ENCODE peak calls at places on chromosomes 2 and 18, in five cellular contexts. One of them, this sample, is unnamed.
A peak's percentile ranks its signal among the peaks of the same experiment; 100 is the strongest.

GRCh38 chr2:100962366-100963025 is 39.6 kb upstream of the RPL31 start:
- DNase-seq in CD8-positive, alpha-beta memory T cell: no peak
- DNase-seq in HCT116: no peak
- DNase-seq in transverse colon: no peak
- DNase-seq in heart right ventricle: no peak
- DNase-seq in this sample: no peak

GRCh38 chr2:239751719-239752355 is 273.3 kb downstream of the NDUFA10 start:
- DNase-seq in CD8-positive, alpha-beta memory T cell: no peak
- DNase-seq in HCT116: no peak
- DNase-seq in transverse colon: no peak
- DNase-seq in heart right ventricle: peak; percentile 35
- DNase-seq in this sample: peak; percentile 86

GRCh38 chr2:176729706-176730569 is 460.7 kb downstream of the MTX2 start:
- DNase-seq in CD8-positive, alpha-beta memory T cell: no peak
- DNase-seq in HCT116: no peak
- DNase-seq in transverse colon: no peak
- DNase-seq in heart right ventricle: peak; percentile 17
- DNase-seq in this sample: peak; percentile 76

GRCh38 chr18:61136852-61137251 is 196.4 kb upstream of the CDH20 start:
- DNase-seq in CD8-positive, alpha-beta memory T cell: no peak
- DNase-seq in HCT116: no peak
- DNase-seq in transverse colon: no peak
- DNase-seq in heart right ventricle: no peak
- DNase-seq in this sample: no peak

GRCh38 chr2:47636176-47636575 is 146.8 kb upstream of the MSH6 start:
- DNase-seq in CD8-positive, alpha-beta memory T cell: no peak
- DNase-seq in HCT116: no peak
- DNase-seq in transverse colon: no peak
- DNase-seq in heart right ventricle: no peak
- DNase-seq in this sample: no peak

GRCh38 chr2:157291018-157291417 is 33.5 kb downstream of the GALNT5 start:
- DNase-seq in CD8-positive, alpha-beta memory T cell: no peak
- DNase-seq in HCT116: no peak
- DNase-seq in transverse colon: no peak
- DNase-seq in heart right ventricle: no peak
- DNase-seq in this sample: no peak

GRCh38 chr2:172765664-172766063 is 30.0 kb downstream of the RAPGEF4 start:
- DNase-seq in CD8-positive, alpha-beta memory T cell: no peak
- DNase-seq in HCT116: no peak
- DNase-seq in transverse colon: no peak
- DNase-seq in heart right ventricle: no peak
- DNase-seq in this sample: no peak

GRCh38 chr2:201257381-201257940 is 2.9 kb upstream of the CASP8 start:
- DNase-seq in CD8-positive, alpha-beta memory T cell: peak; percentile 45
- DNase-seq in HCT116: no peak
- DNase-seq in transverse colon: peak; percentile 62
- DNase-seq in heart right ventricle: peak; percentile 25
- DNase-seq in this sample: peak; percentile 66

GRCh38 chr2:129277611-129278010 is 701.9 kb upstream of the RAB6C start:
- DNase-seq in CD8-positive, alpha-beta memory T cell: no peak
- DNase-seq in HCT116: no peak
- DNase-seq in transverse colon: no peak
- DNase-seq in heart right ventricle: no peak
- DNase-seq in this sample: no peak

GRCh38 chr2:142827170-142827569 is 50.3 kb upstream of the KYNU start:
- DNase-seq in CD8-positive, alpha-beta memory T cell: no peak
- DNase-seq in HCT116: no peak
- DNase-seq in transverse colon: no peak
- DNase-seq in heart right ventricle: no peak
- DNase-seq in this sample: no peak

GRCh38 chr2:10220045-10220444 is 82.7 kb upstream of the HPCAL1 start:
- DNase-seq in CD8-positive, alpha-beta memory T cell: no peak
- DNase-seq in HCT116: no peak
- DNase-seq in transverse colon: no peak
- DNase-seq in heart right ventricle: no peak
- DNase-seq in this sample: peak; percentile 19

GRCh38 chr2:224941958-224942357 is 100.3 kb downstream of the DOCK10 start:
- DNase-seq in CD8-positive, alpha-beta memory T cell: no peak
- DNase-seq in HCT116: no peak
- DNase-seq in transverse colon: no peak
- DNase-seq in heart right ventricle: no peak
- DNase-seq in this sample: no peak

GRCh38 chr18:10558243-10558966 is 32.6 kb downstream of the NAPG start:
- DNase-seq in CD8-positive, alpha-beta memory T cell: no peak
- DNase-seq in HCT116: no peak
- DNase-seq in transverse colon: no peak
- DNase-seq in heart right ventricle: no peak
- DNase-seq in this sample: no peak

GRCh38 chr2:36697424-36698066 is 1.0 kb downstream of the VIT start:
- DNase-seq in CD8-positive, alpha-beta memory T cell: no peak
- DNase-seq in HCT116: no peak
- DNase-seq in transverse colon: no peak
- DNase-seq in heart right ventricle: no peak
- DNase-seq in this sample: no peak
- H3K4me3 ChIP-seq in CD8-positive, alpha-beta memory T cell: no peak overlapping the region
- H3K4me3 ChIP-seq in HCT116: no peak overlapping the region
- H3K4me3 ChIP-seq in transverse colon: no peak overlapping the region
- H3K4me3 ChIP-seq in heart right ventricle: peak overlapping the region; percentile 23
- H3K4me3 ChIP-seq in this sample: no peak overlapping the region

GRCh38 chr2:85850451-85850850 is 38.3 kb downstream of the ST3GAL5 start:
- DNase-seq in CD8-positive, alpha-beta memory T cell: no peak
- DNase-seq in HCT116: no peak
- DNase-seq in transverse colon: no peak
- DNase-seq in heart right ventricle: no peak
- DNase-seq in this sample: no peak
- H3K4me1 ChIP-seq in CD8-positive, alpha-beta memory T cell: peaks cover 58% of the 10 kb centered on the region
- H3K4me1 ChIP-seq in HCT116: no peaks in the 10 kb centered on the region
- H3K4me1 ChIP-seq in transverse colon: peaks cover 23% of the 10 kb centered on the region
- H3K4me1 ChIP-seq in heart right ventricle: peaks cover 5% of the 10 kb centered on the region
- H3K4me1 ChIP-seq in this sample: no peaks in the 10 kb centered on the region

DNA sequence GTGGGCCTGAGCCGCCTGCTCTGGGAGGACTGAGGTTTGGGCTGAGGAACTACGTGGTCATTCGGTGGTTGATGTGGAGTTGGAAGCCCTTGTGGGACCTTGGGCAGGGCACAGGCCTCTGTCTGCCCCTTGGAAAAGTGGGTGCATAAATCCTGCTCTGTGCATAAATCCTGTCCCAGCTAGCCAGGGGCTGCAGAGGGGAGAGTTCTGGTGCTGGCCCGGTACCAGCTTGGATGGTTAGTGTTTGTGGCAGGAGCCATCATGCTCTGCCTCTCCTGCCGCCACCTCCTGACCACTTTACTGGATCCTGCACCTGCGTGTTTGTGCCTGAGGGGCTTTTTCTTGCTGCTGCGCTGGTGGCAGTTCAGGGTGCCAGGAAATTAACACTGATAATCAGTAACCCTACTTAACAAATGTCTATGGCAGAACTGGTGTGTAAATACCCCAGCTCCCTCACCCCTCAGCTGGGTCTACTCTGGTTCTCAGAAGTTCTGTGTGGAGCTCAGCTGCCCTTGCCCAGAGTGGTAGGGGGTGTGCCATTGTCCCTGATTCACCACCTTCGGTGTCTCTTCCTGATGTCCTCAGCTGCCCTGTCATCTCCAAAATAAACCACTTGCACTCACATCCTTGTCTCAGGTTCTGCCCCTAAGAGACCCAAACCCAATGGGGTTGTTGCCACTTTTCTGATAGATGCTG is 156.8 kb downstream of the GLI2 start:
- DNase-seq in CD8-positive, alpha-beta memory T cell: no peak
- DNase-seq in HCT116: no peak
- DNase-seq in transverse colon: no peak
- DNase-seq in heart right ventricle: no peak
- DNase-seq in this sample: peak; percentile 47
- H3K4me3 ChIP-seq in CD8-positive, alpha-beta memory T cell: no peak overlapping the region
- H3K4me3 ChIP-seq in HCT116: no peak overlapping the region
- H3K4me3 ChIP-seq in transverse colon: no peak overlapping the region
- H3K4me3 ChIP-seq in heart right ventricle: no peak overlapping the region
- H3K4me3 ChIP-seq in this sample: no peak overlapping the region

GRCh38 chr2:159226608-159227007 is 59.9 kb downstream of the WDSUB1 start:
- DNase-seq in CD8-positive, alpha-beta memory T cell: no peak
- DNase-seq in HCT116: no peak
- DNase-seq in transverse colon: no peak
- DNase-seq in heart right ventricle: no peak
- DNase-seq in this sample: no peak

GRCh38 chr2:159228006-159228655 is 58.4 kb downstream of the WDSUB1 start:
- DNase-seq in CD8-positive, alpha-beta memory T cell: no peak
- DNase-seq in HCT116: no peak
- DNase-seq in transverse colon: no peak
- DNase-seq in heart right ventricle: no peak
- DNase-seq in this sample: no peak

GRCh38 chr2:159229476-159230144 is 56.9 kb downstream of the WDSUB1 start:
- DNase-seq in CD8-positive, alpha-beta memory T cell: no peak
- DNase-seq in HCT116: no peak
- DNase-seq in transverse colon: no peak
- DNase-seq in heart right ventricle: no peak
- DNase-seq in this sample: no peak

GRCh38 chr2:159226059-159226461 is 60.4 kb downstream of the WDSUB1 start:
- DNase-seq in CD8-positive, alpha-beta memory T cell: peak; percentile 9
- DNase-seq in HCT116: peak; percentile 29
- DNase-seq in transverse colon: no peak
- DNase-seq in heart right ventricle: no peak
- DNase-seq in this sample: no peak

GRCh38 chr2:159227467-159227866 is 59.0 kb downstream of the WDSUB1 start:
- DNase-seq in CD8-positive, alpha-beta memory T cell: no peak
- DNase-seq in HCT116: no peak
- DNase-seq in transverse colon: no peak
- DNase-seq in heart right ventricle: no peak
- DNase-seq in this sample: no peak
- H3K4me1 ChIP-seq in CD8-positive, alpha-beta memory T cell: peaks cover 31% of the 10 kb centered on the region
- H3K4me1 ChIP-seq in HCT116: peaks cover 13% of the 10 kb centered on the region
- H3K4me1 ChIP-seq in transverse colon: no peaks in the 10 kb centered on the region
- H3K4me1 ChIP-seq in heart right ventricle: peaks cover 45% of the 10 kb centered on the region
- H3K4me1 ChIP-seq in this sample: no peaks in the 10 kb centered on the region

DNA sequence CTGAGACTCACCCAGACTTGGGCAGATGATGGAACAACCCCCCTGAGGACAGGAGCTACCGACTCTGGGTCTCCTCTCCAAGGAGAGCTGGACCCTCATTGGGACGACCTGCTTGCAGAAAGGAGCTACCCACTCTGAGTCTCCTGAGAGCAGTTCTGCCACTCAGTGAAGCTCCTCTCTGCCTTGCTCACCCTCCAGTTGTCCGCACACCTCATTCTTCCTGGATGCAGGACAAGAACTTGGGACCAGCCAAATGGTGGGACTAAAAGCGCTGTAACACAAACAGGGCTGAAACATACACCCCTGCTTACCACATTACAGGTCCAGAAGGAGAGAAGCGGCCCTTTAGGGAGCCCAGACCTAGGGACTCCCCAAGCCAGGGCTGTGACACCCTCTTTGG is 124.9 kb upstream of the CCDC150 start:
- DNase-seq in CD8-positive, alpha-beta memory T cell: no peak
- DNase-seq in HCT116: no peak
- DNase-seq in transverse colon: no peak
- DNase-seq in heart right ventricle: no peak
- DNase-seq in this sample: no peak
- H3K4me3 ChIP-seq in CD8-positive, alpha-beta memory T cell: no peak overlapping the region
- H3K4me3 ChIP-seq in HCT116: no peak overlapping the region
- H3K4me3 ChIP-seq in transverse colon: no peak overlapping the region
- H3K4me3 ChIP-seq in heart right ventricle: no peak overlapping the region
- H3K4me3 ChIP-seq in this sample: no peak overlapping the region

GRCh38 chr2:73069855-73070650 is 1.5 kb downstream of the SFXN5 start:
- DNase-seq in CD8-positive, alpha-beta memory T cell: no peak
- DNase-seq in HCT116: no peak
- DNase-seq in transverse colon: no peak
- DNase-seq in heart right ventricle: no peak
- DNase-seq in this sample: no peak

GRCh38 chr2:73070651-73071451 is 661 bp downstream of the SFXN5 start:
- DNase-seq in CD8-positive, alpha-beta memory T cell: peak; percentile 94
- DNase-seq in HCT116: peak; percentile 88
- DNase-seq in transverse colon: peak; percentile 99
- DNase-seq in heart right ventricle: peak; percentile 99
- DNase-seq in this sample: peak; percentile 98

GRCh38 chr2:73069041-73069854 is 2.3 kb downstream of the SFXN5 start:
- DNase-seq in CD8-positive, alpha-beta memory T cell: no peak
- DNase-seq in HCT116: no peak
- DNase-seq in transverse colon: no peak
- DNase-seq in heart right ventricle: no peak
- DNase-seq in this sample: no peak

GRCh38 chr2:73067043-73067442 is 4.5 kb downstream of the SFXN5 start:
- DNase-seq in CD8-positive, alpha-beta memory T cell: no peak
- DNase-seq in HCT116: no peak
- DNase-seq in transverse colon: no peak
- DNase-seq in heart right ventricle: no peak
- DNase-seq in this sample: no peak

DNA sequence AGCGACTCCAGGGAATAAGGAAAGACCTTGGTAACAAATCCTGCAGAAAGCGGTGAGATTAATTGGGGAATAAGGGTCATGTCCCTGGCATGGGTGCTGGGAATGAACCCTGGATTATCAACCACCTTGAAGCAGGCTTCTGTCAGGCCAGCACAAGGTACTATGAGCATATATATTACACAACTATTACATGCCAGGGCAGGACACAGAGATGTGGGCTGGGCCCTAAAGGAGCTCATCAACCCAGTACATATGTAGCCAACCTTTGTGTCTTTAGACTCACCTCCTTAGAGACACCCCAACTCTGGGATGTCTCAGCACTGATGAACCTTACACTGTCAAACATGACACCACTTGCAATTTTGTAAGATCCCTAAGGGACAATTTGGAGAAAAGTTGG is 3.4 kb downstream of the SFXN5 start:
- DNase-seq in CD8-positive, alpha-beta memory T cell: no peak
- DNase-seq in HCT116: no peak
- DNase-seq in transverse colon: no peak
- DNase-seq in heart right ventricle: no peak
- DNase-seq in this sample: no peak
- H3K4me1 ChIP-seq in CD8-positive, alpha-beta memory T cell: peaks cover 12% of the 10 kb centered on the region
- H3K4me1 ChIP-seq in HCT116: peaks cover 50% of the 10 kb centered on the region
- H3K4me1 ChIP-seq in transverse colon: peaks cover 41% of the 10 kb centered on the region
- H3K4me1 ChIP-seq in heart right ventricle: peaks cover 27% of the 10 kb centered on the region
- H3K4me1 ChIP-seq in this sample: peaks cover 4% of the 10 kb centered on the region

GRCh38 chr2:150335596-150335995 is 151.9 kb downstream of the RND3 start:
- DNase-seq in CD8-positive, alpha-beta memory T cell: no peak
- DNase-seq in HCT116: no peak
- DNase-seq in transverse colon: no peak
- DNase-seq in heart right ventricle: no peak
- DNase-seq in this sample: no peak
- H3K4me3 ChIP-seq in CD8-positive, alpha-beta memory T cell: no peak overlapping the region
- H3K4me3 ChIP-seq in HCT116: no peak overlapping the region
- H3K4me3 ChIP-seq in transverse colon: no peak overlapping the region
- H3K4me3 ChIP-seq in heart right ventricle: no peak overlapping the region
- H3K4me3 ChIP-seq in this sample: no peak overlapping the region

GRCh38 chr2:237209046-237209375 is 123.3 kb downstream of the COPS8 start:
- DNase-seq in CD8-positive, alpha-beta memory T cell: no peak
- DNase-seq in HCT116: no peak
- DNase-seq in transverse colon: no peak
- DNase-seq in heart right ventricle: no peak
- DNase-seq in this sample: no peak
- H3K4me1 ChIP-seq in CD8-positive, alpha-beta memory T cell: no peaks in the 10 kb centered on the region
- H3K4me1 ChIP-seq in HCT116: no peaks in the 10 kb centered on the region
- H3K4me1 ChIP-seq in transverse colon: peaks cover 4% of the 10 kb centered on the region
- H3K4me1 ChIP-seq in heart right ventricle: peaks cover 38% of the 10 kb centered on the region
- H3K4me1 ChIP-seq in this sample: no peaks in the 10 kb centered on the region

This sample was measured in aorta.